ENCODE peak calls at places on chromosomes 1 and 21, in seven cellular contexts. One of them, this sample, is unnamed.

GRCh38 chr1:2360588-2361364 is 30.6 kb downstream of the MORN1 start:
- DNase-seq in A549: no peak
- DNase-seq in K562: no peak
- DNase-seq in H1: no peak
- DNase-seq in IMR-90: peak
- DNase-seq in HepG2: no peak
- DNase-seq in GM12878: no peak
- DNase-seq in this sample: no peak

GRCh38 chr1:7922301-7922700 is 18.3 kb downstream of the TNFRSF9 start:
- DNase-seq in A549: no peak
- DNase-seq in K562: no peak
- DNase-seq in H1: no peak
- DNase-seq in IMR-90: peak
- DNase-seq in HepG2: no peak
- DNase-seq in GM12878: no peak
- DNase-seq in this sample: no peak

GRCh38 chr1:112675728-112676381 is 1.4 kb downstream of the MOV10 start:
- DNase-seq in A549: no peak
- DNase-seq in K562: no peak
- DNase-seq in H1: no peak
- DNase-seq in IMR-90: peak
- DNase-seq in HepG2: no peak
- DNase-seq in GM12878: no peak
- DNase-seq in this sample: no peak

GRCh38 chr21:15627011-15627410 is 102.8 kb upstream of the USP25 start:
- DNase-seq in A549: no peak
- DNase-seq in K562: no peak
- DNase-seq in H1: no peak
- DNase-seq in IMR-90: no peak
- DNase-seq in HepG2: no peak
- DNase-seq in GM12878: no peak
- DNase-seq in this sample: no peak

GRCh38 chr1:74504125-74505065 is 8.0 kb downstream of the LRRC53 start:
- DNase-seq in A549: peak
- DNase-seq in K562: peak
- DNase-seq in H1: no peak
- DNase-seq in IMR-90: peak
- DNase-seq in HepG2: peak
- DNase-seq in GM12878: peak
- DNase-seq in this sample: peak

GRCh38 chr21:40886006-40886405 is 39.0 kb upstream of the DSCAM start:
- DNase-seq in A549: no peak
- DNase-seq in K562: no peak
- DNase-seq in H1: no peak
- DNase-seq in IMR-90: no peak
- DNase-seq in HepG2: no peak
- DNase-seq in GM12878: no peak
- DNase-seq in this sample: no peak

GRCh38 chr1:198253668-198254067 is 96.9 kb downstream of the NEK7 start:
- DNase-seq in A549: no peak
- DNase-seq in K562: peak
- DNase-seq in H1: no peak
- DNase-seq in IMR-90: peak
- DNase-seq in HepG2: no peak
- DNase-seq in GM12878: peak
- DNase-seq in this sample: no peak

GRCh38 chr1:242546441-242546840 is 21.9 kb upstream of the PLD5 start:
- DNase-seq in A549: no peak
- DNase-seq in K562: no peak
- DNase-seq in H1: no peak
- DNase-seq in IMR-90: no peak
- DNase-seq in HepG2: no peak
- DNase-seq in GM12878: no peak
- DNase-seq in this sample: no peak

GRCh38 chr1:16068356-16069270 is 4.8 kb downstream of the FAM131C start:
- DNase-seq in A549: no peak
- DNase-seq in K562: no peak
- DNase-seq in H1: no peak
- DNase-seq in IMR-90: peak
- DNase-seq in HepG2: no peak
- DNase-seq in GM12878: no peak
- DNase-seq in this sample: no peak

GRCh38 chr1:3530931-3531818 is 76.7 kb downstream of the ARHGEF16 start:
- DNase-seq in A549: peak
- DNase-seq in K562: peak
- DNase-seq in H1: peak
- DNase-seq in IMR-90: peak
- DNase-seq in HepG2: peak
- DNase-seq in GM12878: no peak
- DNase-seq in this sample: peak

GRCh38 chr21:30340714-30341573 is 3.5 kb upstream of the KRTAP27-1 start:
- DNase-seq in A549: peak
- DNase-seq in K562: peak
- DNase-seq in H1: no peak
- DNase-seq in IMR-90: peak
- DNase-seq in HepG2: peak
- DNase-seq in GM12878: no peak
- DNase-seq in this sample: peak

GRCh38 chr21:25578070-25578961 is 29.0 kb downstream of the MRPL39 start:
- DNase-seq in A549: no peak
- DNase-seq in K562: peak
- DNase-seq in H1: no peak
- DNase-seq in IMR-90: peak
- DNase-seq in HepG2: peak
- DNase-seq in GM12878: peak
- DNase-seq in this sample: no peak

GRCh38 chr1:55037733-55038551 is 1.4 kb upstream of the PCSK9 start:
- DNase-seq in A549: no peak
- DNase-seq in K562: no peak
- DNase-seq in H1: no peak
- DNase-seq in IMR-90: no peak
- DNase-seq in HepG2: no peak
- DNase-seq in GM12878: no peak
- DNase-seq in this sample: no peak

GRCh38 chr1:51189421-51190073 is 46.5 kb upstream of the RNF11 start:
- DNase-seq in A549: peak
- DNase-seq in K562: peak
- DNase-seq in H1: no peak
- DNase-seq in IMR-90: peak
- DNase-seq in HepG2: peak
- DNase-seq in GM12878: no peak
- DNase-seq in this sample: peak

GRCh38 chr1:234662148-234662547 is 52.2 kb upstream of the IRF2BP2 start:
- DNase-seq in A549: no peak
- DNase-seq in K562: no peak
- DNase-seq in H1: no peak
- DNase-seq in IMR-90: no peak
- DNase-seq in HepG2: peak
- DNase-seq in GM12878: no peak
- DNase-seq in this sample: no peak

GRCh38 chr1:110212165-110213142 is 2.3 kb downstream of the KCNC4 start:
- DNase-seq in A549: no peak
- DNase-seq in K562: no peak
- DNase-seq in H1: no peak
- DNase-seq in IMR-90: no peak
- DNase-seq in HepG2: no peak
- DNase-seq in GM12878: no peak
- DNase-seq in this sample: no peak

GRCh38 chr1:150562384-150563339 is 13.5 kb downstream of the ADAMTSL4 start:
- DNase-seq in A549: no peak
- DNase-seq in K562: peak
- DNase-seq in H1: no peak
- DNase-seq in IMR-90: no peak
- DNase-seq in HepG2: no peak
- DNase-seq in GM12878: peak
- DNase-seq in this sample: no peak

GRCh38 chr21:17779486-17779885 is 39.7 kb downstream of the C21orf91 start:
- DNase-seq in A549: no peak
- DNase-seq in K562: no peak
- DNase-seq in H1: no peak
- DNase-seq in IMR-90: no peak
- DNase-seq in HepG2: no peak
- DNase-seq in GM12878: no peak
- DNase-seq in this sample: no peak

GRCh38 chr21:43826623-43826974 is 37.2 kb downstream of the RRP1 start:
- DNase-seq in A549: no peak
- DNase-seq in K562: no peak
- DNase-seq in H1: no peak
- DNase-seq in IMR-90: no peak
- DNase-seq in HepG2: no peak
- DNase-seq in GM12878: no peak
- DNase-seq in this sample: peak

GRCh38 chr1:119372493-119373086 is 4.0 kb downstream of the HAO2 start:
- DNase-seq in A549: peak
- DNase-seq in K562: peak
- DNase-seq in H1: no peak
- DNase-seq in IMR-90: no peak
- DNase-seq in HepG2: peak
- DNase-seq in GM12878: no peak
- DNase-seq in this sample: no peak

GRCh38 chr21:34845521-34846213 is 176.9 kb downstream of the CLIC6 start:
- DNase-seq in A549: no peak
- DNase-seq in K562: no peak
- DNase-seq in H1: no peak
- DNase-seq in IMR-90: peak
- DNase-seq in HepG2: no peak
- DNase-seq in GM12878: peak
- DNase-seq in this sample: no peak

GRCh38 chr1:20376880-20377494 is 86.3 kb downstream of the VWA5B1 start:
- DNase-seq in A549: peak
- DNase-seq in K562: peak
- DNase-seq in H1: peak
- DNase-seq in IMR-90: peak
- DNase-seq in HepG2: peak
- DNase-seq in GM12878: no peak
- DNase-seq in this sample: peak

GRCh38 chr1:22767862-22768261 is 57.2 kb downstream of the EPHB2 start:
- DNase-seq in A549: no peak
- DNase-seq in K562: no peak
- DNase-seq in H1: no peak
- DNase-seq in IMR-90: no peak
- DNase-seq in HepG2: no peak
- DNase-seq in GM12878: no peak
- DNase-seq in this sample: no peak

GRCh38 chr21:31870472-31870871 is 2.3 kb upstream of the HUNK start:
- DNase-seq in A549: no peak
- DNase-seq in K562: no peak
- DNase-seq in H1: no peak
- DNase-seq in IMR-90: no peak
- DNase-seq in HepG2: no peak
- DNase-seq in GM12878: no peak
- DNase-seq in this sample: no peak

GRCh38 chr1:116827607-116828125 is 73.4 kb downstream of the CD2 start:
- DNase-seq in A549: no peak
- DNase-seq in K562: no peak
- DNase-seq in H1: no peak
- DNase-seq in IMR-90: no peak
- DNase-seq in HepG2: no peak
- DNase-seq in GM12878: no peak
- DNase-seq in this sample: no peak

GRCh38 chr1:116824631-116825399 is 70.6 kb downstream of the CD2 start:
- DNase-seq in A549: no peak
- DNase-seq in K562: peak
- DNase-seq in H1: no peak
- DNase-seq in IMR-90: no peak
- DNase-seq in HepG2: no peak
- DNase-seq in GM12878: no peak
- DNase-seq in this sample: peak

GRCh38 chr1:116826818-116827606 is 72.8 kb downstream of the CD2 start:
- DNase-seq in A549: no peak
- DNase-seq in K562: peak
- DNase-seq in H1: no peak
- DNase-seq in IMR-90: peak
- DNase-seq in HepG2: peak
- DNase-seq in GM12878: peak
- DNase-seq in this sample: no peak

GRCh38 chr1:116825735-116826438 is 71.7 kb downstream of the CD2 start:
- DNase-seq in A549: no peak
- DNase-seq in K562: peak
- DNase-seq in H1: no peak
- DNase-seq in IMR-90: no peak
- DNase-seq in HepG2: no peak
- DNase-seq in GM12878: no peak
- DNase-seq in this sample: peak

GRCh38 chr1:116825400-116825734 is 71.1 kb downstream of the CD2 start:
- DNase-seq in A549: no peak
- DNase-seq in K562: peak
- DNase-seq in H1: no peak
- DNase-seq in IMR-90: no peak
- DNase-seq in HepG2: no peak
- DNase-seq in GM12878: no peak
- DNase-seq in this sample: peak
- TF ChIP-seq RAD21 in A549: no peak
- TF ChIP-seq RAD21 in K562: no peak
- TF ChIP-seq RAD21 in H1: no peak
- TF ChIP-seq RAD21 in IMR-90: no peak
- TF ChIP-seq RAD21 in HepG2: no peak
- TF ChIP-seq RAD21 in GM12878: no peak
- TF ChIP-seq RAD21 in this sample: no peak

DNA sequence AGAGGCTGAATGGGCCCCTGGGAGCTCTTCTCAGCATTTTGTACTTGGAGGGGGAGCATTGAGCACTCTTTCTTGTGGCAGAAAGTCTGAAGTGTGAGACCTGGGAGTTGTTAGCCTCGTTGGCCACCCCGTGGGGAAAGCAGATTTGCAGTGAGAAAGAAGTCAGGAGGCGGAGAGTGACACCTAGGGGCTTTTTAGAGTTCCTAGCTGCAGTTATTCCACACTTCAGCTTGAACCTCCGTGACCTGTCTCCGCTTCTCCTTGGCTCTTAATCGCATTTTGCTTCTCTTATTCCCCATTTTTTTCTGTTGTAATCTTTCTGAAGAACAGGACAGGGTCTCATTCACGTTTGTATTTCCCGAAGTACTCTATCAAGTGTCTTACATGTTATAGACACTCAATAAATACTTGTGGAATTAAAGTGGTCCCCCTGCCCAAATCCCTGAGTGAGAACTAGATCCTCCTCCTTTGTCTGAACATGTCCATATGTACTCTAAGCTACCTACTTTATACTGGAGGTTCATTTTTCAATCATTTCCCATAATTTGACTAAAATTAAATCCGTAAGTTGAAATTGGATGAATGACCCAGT is 14.5 kb upstream of the C1orf141 start:
- DNase-seq in A549: peak
- DNase-seq in K562: peak
- DNase-seq in H1: peak
- DNase-seq in IMR-90: peak
- DNase-seq in HepG2: peak
- DNase-seq in GM12878: peak
- DNase-seq in this sample: peak
- TF ChIP-seq USF2 in A549: no peak
- TF ChIP-seq USF2 in K562: no peak
- TF ChIP-seq USF2 in H1: no peak
- TF ChIP-seq USF2 in IMR-90: no peak
- TF ChIP-seq USF2 in HepG2: no peak
- TF ChIP-seq USF2 in GM12878: no peak
- TF ChIP-seq USF2 in this sample: no peak

GRCh38 chr1:67485046-67485811 is 55.0 kb upstream of the SERBP1 start:
- DNase-seq in A549: no peak
- DNase-seq in K562: no peak
- DNase-seq in H1: no peak
- DNase-seq in IMR-90: no peak
- DNase-seq in HepG2: no peak
- DNase-seq in GM12878: no peak
- DNase-seq in this sample: no peak
- TF ChIP-seq RAD21 in A549: no peak
- TF ChIP-seq RAD21 in K562: no peak
- TF ChIP-seq RAD21 in H1: no peak
- TF ChIP-seq RAD21 in IMR-90: no peak
- TF ChIP-seq RAD21 in HepG2: no peak
- TF ChIP-seq RAD21 in GM12878: no peak
- TF ChIP-seq RAD21 in this sample: no peak

GRCh38 chr1:204971700-204972336 is 71.2 kb upstream of the CNTN2 start:
- DNase-seq in A549: peak
- DNase-seq in K562: peak
- DNase-seq in H1: no peak
- DNase-seq in IMR-90: peak
- DNase-seq in HepG2: no peak
- DNase-seq in GM12878: no peak
- DNase-seq in this sample: no peak
- TF ChIP-seq USF2 in A549: no peak
- TF ChIP-seq USF2 in K562: no peak
- TF ChIP-seq USF2 in H1: no peak
- TF ChIP-seq USF2 in IMR-90: no peak
- TF ChIP-seq USF2 in HepG2: no peak
- TF ChIP-seq USF2 in GM12878: no peak
- TF ChIP-seq USF2 in this sample: no peak

This sample was measured in SK-N-SH.